ENCODE peak calls at places on chromosome X, in four cellular contexts. One of them, this sample, is unnamed. For H3K27me3, the result is how much of the 10 kb centered on the place peaks cover.

GRCh38 chrX:130097507-130098201 is 12.6 kb downstream of the ELF4 start:
- DNase-seq in tibial artery: no peak
- DNase-seq in psoas muscle: peak
- DNase-seq in left lung: no peak
- DNase-seq in this sample: no peak

GRCh38 chrX:150047818-150048217 is 109.5 kb upstream of the EOLA2 start:
- DNase-seq in tibial artery: no peak
- DNase-seq in psoas muscle: no peak
- DNase-seq in left lung: no peak
- DNase-seq in this sample: no peak

GRCh38 chrX:74179071-74179470 is 124.9 kb upstream of the ZCCHC13 start:
- DNase-seq in psoas muscle: no peak
- DNase-seq in left lung: no peak
- DNase-seq in tibial artery: no peak
- DNase-seq in this sample: no peak

GRCh38 chrX:1239681-1240142 is 27.3 kb upstream of the CRLF2 start:
- DNase-seq in tibial artery: peak
- DNase-seq in psoas muscle: peak
- DNase-seq in left lung: peak
- DNase-seq in this sample: peak

GRCh38 chrX:103565197-103565596 is 20.1 kb upstream of the TCEAL4 start:
- DNase-seq in tibial artery: no peak
- DNase-seq in psoas muscle: no peak
- DNase-seq in left lung: no peak
- DNase-seq in this sample: no peak

GRCh38 chrX:136397001-136397400 is 90.7 kb upstream of the BRS3 start:
- DNase-seq in tibial artery: no peak
- DNase-seq in left lung: no peak
- DNase-seq in psoas muscle: no peak
- DNase-seq in this sample: no peak

GRCh38 chrX:97616883-97617510 is 733.3 kb downstream of the RPA4 start:
- DNase-seq in left lung: no peak
- DNase-seq in psoas muscle: no peak
- DNase-seq in tibial artery: no peak
- DNase-seq in this sample: no peak

GRCh38 chrX:154044045-154044444 is 24.3 kb upstream of the IRAK1 start:
- DNase-seq in tibial artery: no peak
- DNase-seq in psoas muscle: no peak
- DNase-seq in left lung: no peak
- DNase-seq in this sample: no peak

GRCh38 chrX:129655547-129656248 is 942 bp upstream of the APLN start:
- DNase-seq in tibial artery: no peak
- DNase-seq in left lung: no peak
- DNase-seq in psoas muscle: no peak
- DNase-seq in this sample: no peak

GRCh38 chrX:129557844-129558243 is 17.8 kb downstream of the OCRL start:
- DNase-seq in tibial artery: no peak
- DNase-seq in left lung: no peak
- DNase-seq in psoas muscle: no peak
- DNase-seq in this sample: no peak

GRCh38 chrX:41314204-41314603 is 19.8 kb upstream of the DDX3X start:
- DNase-seq in tibial artery: no peak
- DNase-seq in psoas muscle: no peak
- DNase-seq in left lung: no peak
- DNase-seq in this sample: no peak

GRCh38 chrX:15663439-15663838 is 1.2 kb downstream of the CLTRN start:
- DNase-seq in tibial artery: no peak
- DNase-seq in left lung: no peak
- DNase-seq in psoas muscle: no peak
- DNase-seq in this sample: no peak

GRCh38 chrX:15493118-15494082 is at the start of gene PIR:
- DNase-seq in tibial artery: peak
- DNase-seq in left lung: peak
- DNase-seq in psoas muscle: peak
- DNase-seq in this sample: peak

GRCh38 chrX:69387559-69388487 is 116.3 kb upstream of the NALF2 start:
- DNase-seq in left lung: no peak
- DNase-seq in tibial artery: peak
- DNase-seq in psoas muscle: peak
- DNase-seq in this sample: peak

GRCh38 chrX:150200820-150201287 is 162.3 kb upstream of the MAMLD1 start:
- DNase-seq in tibial artery: peak
- DNase-seq in left lung: no peak
- DNase-seq in psoas muscle: peak
- DNase-seq in this sample: no peak

GRCh38 chrX:32687379-32687778 is 524.0 kb downstream of the DMD start:
- DNase-seq in tibial artery: no peak
- DNase-seq in left lung: no peak
- DNase-seq in psoas muscle: peak
- DNase-seq in this sample: no peak

GRCh38 chrX:49840679-49841078 is 11.6 kb downstream of the PAGE4 start:
- DNase-seq in left lung: peak
- DNase-seq in psoas muscle: peak
- DNase-seq in tibial artery: no peak
- DNase-seq in this sample: peak

GRCh38 chrX:80876877-80877276 is 67.2 kb upstream of the BRWD3 start:
- DNase-seq in tibial artery: no peak
- DNase-seq in left lung: no peak
- DNase-seq in psoas muscle: no peak
- DNase-seq in this sample: no peak

GRCh38 chrX:19824603-19825002 is 62.8 kb downstream of the SH3KBP1 start:
- DNase-seq in left lung: no peak
- DNase-seq in psoas muscle: no peak
- DNase-seq in tibial artery: no peak
- DNase-seq in this sample: no peak

DNA sequence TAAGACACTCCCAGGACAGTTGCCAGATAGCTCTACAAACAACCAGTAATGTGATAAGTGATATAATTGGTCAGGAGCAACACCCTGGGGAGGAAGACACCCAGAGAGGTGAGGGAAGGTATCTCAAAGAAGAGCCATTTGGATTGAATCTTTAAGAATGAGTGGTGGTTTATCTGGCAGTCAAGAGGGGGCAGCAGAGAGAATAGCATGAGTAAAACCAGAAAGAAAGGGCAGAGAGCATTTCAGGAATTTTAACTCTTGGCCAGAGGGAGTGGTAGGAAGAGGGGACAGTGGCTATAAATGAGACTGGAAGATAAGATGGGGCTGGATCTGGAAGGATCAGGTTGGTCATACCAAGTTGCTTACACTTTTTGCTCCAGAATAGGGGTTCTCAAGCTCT is 5.9 kb upstream of the SEPTIN6 start:
- DNase-seq in tibial artery: no peak
- DNase-seq in psoas muscle: no peak
- DNase-seq in left lung: no peak
- DNase-seq in this sample: no peak
- TF ChIP-seq CTCF in tibial artery: no peak
- TF ChIP-seq CTCF in psoas muscle: peak
- TF ChIP-seq CTCF in left lung: peak
- TF ChIP-seq CTCF in this sample: no peak

GRCh38 chrX:107449490-107450175 is at the start of gene FRMPD3:
- DNase-seq in left lung: peak
- DNase-seq in psoas muscle: no peak
- DNase-seq in tibial artery: no peak
- DNase-seq in this sample: peak

GRCh38 chrX:107448625-107449468 is 605 bp upstream of the FRMPD3 start:
- DNase-seq in psoas muscle: no peak
- DNase-seq in left lung: no peak
- DNase-seq in tibial artery: no peak
- DNase-seq in this sample: no peak

GRCh38 chrX:107454302-107454701 is 4.8 kb downstream of the FRMPD3 start:
- DNase-seq in psoas muscle: no peak
- DNase-seq in left lung: no peak
- DNase-seq in tibial artery: no peak
- DNase-seq in this sample: no peak

GRCh38 chrX:107450823-107451509 is 1.5 kb downstream of the FRMPD3 start:
- DNase-seq in left lung: no peak
- DNase-seq in psoas muscle: no peak
- DNase-seq in tibial artery: no peak
- DNase-seq in this sample: peak

GRCh38 chrX:107451754-107452153 is 2.3 kb downstream of the FRMPD3 start:
- DNase-seq in tibial artery: no peak
- DNase-seq in left lung: no peak
- DNase-seq in psoas muscle: no peak
- DNase-seq in this sample: no peak
- H3K4me3 ChIP-seq in tibial artery: no peak
- H3K4me3 ChIP-seq in left lung: no peak
- H3K4me3 ChIP-seq in psoas muscle: no peak
- H3K4me3 ChIP-seq in this sample: peak

GRCh38 chrX:38206542-38206941 is 14.1 kb downstream of the SRPX start:
- DNase-seq in tibial artery: no peak
- DNase-seq in left lung: no peak
- DNase-seq in psoas muscle: no peak
- DNase-seq in this sample: no peak
- H3K27me3 ChIP-seq in tibial artery: under half
- H3K27me3 ChIP-seq in left lung: under half
- H3K27me3 ChIP-seq in psoas muscle: under half
- H3K27me3 ChIP-seq in this sample: under half

GRCh38 chrX:100363926-100364325 is 46.1 kb downstream of the PCDH19 start:
- DNase-seq in tibial artery: no peak
- DNase-seq in psoas muscle: no peak
- DNase-seq in left lung: no peak
- DNase-seq in this sample: no peak

GRCh38 chrX:100373673-100374072 is 36.4 kb downstream of the PCDH19 start:
- DNase-seq in left lung: no peak
- DNase-seq in tibial artery: no peak
- DNase-seq in psoas muscle: no peak
- DNase-seq in this sample: no peak

DNA sequence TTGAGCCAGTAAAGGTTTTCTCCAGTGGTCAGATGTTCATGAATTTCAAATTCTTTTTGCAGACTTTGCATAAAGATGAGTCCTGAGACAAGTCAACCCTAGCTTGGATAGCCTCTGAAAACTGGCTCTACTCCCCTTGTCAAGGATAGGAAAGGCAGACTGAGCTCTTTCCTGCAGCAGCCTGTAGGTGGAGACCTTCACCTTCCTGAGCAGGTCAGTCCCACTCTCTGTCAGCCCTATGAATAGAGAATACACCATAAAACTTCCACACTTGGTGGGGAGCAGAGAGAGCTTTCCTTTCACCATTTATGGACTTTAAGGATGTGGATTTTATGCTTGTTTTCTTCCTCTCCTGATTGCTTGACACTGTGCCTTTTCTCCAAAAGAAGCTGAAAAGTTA is 41.9 kb downstream of the PCDH19 start:
- DNase-seq in psoas muscle: no peak
- DNase-seq in tibial artery: no peak
- DNase-seq in left lung: no peak
- DNase-seq in this sample: no peak
- TF ChIP-seq CTCF in psoas muscle: peak
- TF ChIP-seq CTCF in tibial artery: no peak
- TF ChIP-seq CTCF in left lung: no peak
- TF ChIP-seq CTCF in this sample: no peak

GRCh38 chrX:43878902-43879526 is 3.2 kb downstream of the MAOB start:
- DNase-seq in tibial artery: no peak
- DNase-seq in psoas muscle: no peak
- DNase-seq in left lung: no peak
- DNase-seq in this sample: no peak

GRCh38 chrX:43880439-43880838 is 1.8 kb downstream of the MAOB start:
- DNase-seq in psoas muscle: no peak
- DNase-seq in tibial artery: no peak
- DNase-seq in left lung: no peak
- DNase-seq in this sample: no peak

GRCh38 chrX:43882294-43882681 is at the start of gene MAOB:
- DNase-seq in psoas muscle: peak
- DNase-seq in left lung: peak
- DNase-seq in tibial artery: no peak
- DNase-seq in this sample: no peak

GRCh38 chrX:43885617-43886016 is 3.4 kb upstream of the MAOB start:
- DNase-seq in psoas muscle: no peak
- DNase-seq in tibial artery: no peak
- DNase-seq in left lung: no peak
- DNase-seq in this sample: no peak

GRCh38 chrX:43881410-43882293 is 598 bp downstream of the MAOB start:
- DNase-seq in psoas muscle: peak
- DNase-seq in tibial artery: peak
- DNase-seq in left lung: no peak
- DNase-seq in this sample: no peak
- H3K4me3 ChIP-seq in psoas muscle: peak
- H3K4me3 ChIP-seq in tibial artery: peak
- H3K4me3 ChIP-seq in left lung: peak
- H3K4me3 ChIP-seq in this sample: peak

DNA sequence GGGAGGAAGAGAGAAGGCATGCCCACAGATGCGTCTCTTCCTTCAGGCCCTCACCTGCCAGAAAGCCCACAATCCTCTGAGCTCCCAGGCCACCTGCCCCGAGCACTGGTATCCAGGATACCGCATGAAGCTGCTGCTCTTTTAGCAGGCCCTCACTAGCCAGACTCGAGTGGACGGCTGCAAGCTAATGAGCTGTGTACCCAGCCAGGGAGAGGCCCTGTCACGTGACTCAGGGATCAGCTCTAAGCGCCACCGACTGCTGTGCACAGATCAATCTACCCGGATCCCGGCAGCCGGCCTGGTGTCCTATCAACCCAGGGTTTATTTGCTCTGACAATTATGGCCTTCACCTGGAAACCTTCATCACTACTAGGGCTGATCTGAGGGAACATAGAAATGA is 39.0 kb downstream of the BCOR start:
- DNase-seq in tibial artery: no peak
- DNase-seq in left lung: no peak
- DNase-seq in psoas muscle: no peak
- DNase-seq in this sample: no peak
- H3K27me3 ChIP-seq in tibial artery: under half
- H3K27me3 ChIP-seq in left lung: under half
- H3K27me3 ChIP-seq in psoas muscle: under half
- H3K27me3 ChIP-seq in this sample: under half

DNA sequence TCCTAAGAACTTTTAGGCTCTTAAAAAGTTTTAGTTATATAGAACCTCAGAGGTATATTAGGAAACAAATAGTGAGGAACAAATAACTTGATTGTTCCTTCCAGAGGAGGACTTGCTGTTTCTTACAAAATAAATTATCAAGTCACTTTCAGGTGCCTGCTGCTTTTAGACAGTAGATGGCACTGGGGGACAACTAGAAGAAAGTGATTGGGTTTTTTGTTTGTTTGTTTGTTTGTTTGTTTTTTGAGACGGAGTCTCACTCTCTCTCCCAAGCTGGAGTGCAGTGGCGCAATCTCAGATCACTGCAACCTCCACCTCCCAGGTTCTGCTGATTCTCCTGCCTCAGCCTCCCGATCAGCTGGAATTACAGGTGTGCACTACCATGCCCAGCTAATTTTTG is 35.4 kb upstream of the CDKL5 start:
- DNase-seq in psoas muscle: no peak
- DNase-seq in tibial artery: no peak
- DNase-seq in left lung: no peak
- DNase-seq in this sample: no peak
- TF ChIP-seq CTCF in psoas muscle: no peak
- TF ChIP-seq CTCF in tibial artery: no peak
- TF ChIP-seq CTCF in left lung: no peak
- TF ChIP-seq CTCF in this sample: no peak

DNA sequence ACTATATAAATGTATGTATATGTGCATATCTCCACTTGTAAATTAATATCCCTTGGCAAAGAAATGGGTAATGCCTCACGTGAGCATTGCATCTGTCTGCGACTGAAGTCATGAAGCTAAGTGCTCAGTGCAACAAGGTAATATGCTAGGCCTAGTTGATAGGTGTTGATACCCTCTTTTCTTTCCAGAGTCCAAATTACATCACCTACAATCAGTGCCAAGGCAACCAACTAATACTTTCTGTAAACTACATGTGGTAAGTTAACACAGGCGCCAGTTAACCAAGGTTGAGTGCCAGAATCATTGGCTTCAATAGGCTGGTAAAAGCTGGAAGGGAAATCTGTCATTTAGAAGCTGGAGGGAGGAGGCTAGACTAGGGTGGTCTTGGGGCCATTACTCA is 41.1 kb downstream of the GPM6B start:
- DNase-seq in left lung: no peak
- DNase-seq in psoas muscle: no peak
- DNase-seq in tibial artery: no peak
- DNase-seq in this sample: no peak
- H3K4me3 ChIP-seq in left lung: no peak
- H3K4me3 ChIP-seq in psoas muscle: no peak
- H3K4me3 ChIP-seq in tibial artery: no peak
- H3K4me3 ChIP-seq in this sample: no peak